ENCODE peak calls at places on chromosomes 13 and 19, in ten cellular contexts. L is glutamatergic neuron; I is uterus; U is neural crest cell; B is cardiac muscle cell; Z is tibial nerve; A is AG04449; J is CD4-positive, alpha-beta T cell; P is psoas muscle; O is osteocyte. S is an unnamed sample.

GRCh38 chr13:70183041-70183440 is 74.8 kb upstream of the KLHL1 start:
- DNase-seq in L (no peak), I (no peak), U (no peak), B (no peak), Z (no peak), A (no peak), J (no peak), P (no peak), O (no peak), S (no peak)

GRCh38 chr13:113632706-113633484 is 25.1 kb downstream of the ATP4B start:
- DNase-seq in L (peak; percentile 2), I (no peak), U (no peak), B (no peak), Z (no peak), A (no peak), J (no peak), P (no peak), O (no peak), S (no peak)

GRCh38 chr13:98242403-98242802 is 65.3 kb upstream of the RNF113B start:
- DNase-seq in L (no peak), I (no peak), U (no peak), B (no peak), Z (no peak), A (no peak), J (no peak), P (no peak), O (no peak), S (no peak)

GRCh38 chr13:23667750-23668149 is 97.5 kb downstream of the TNFRSF19 start:
- DNase-seq in L (no peak), I (no peak), U (no peak), B (no peak), Z (no peak), A (no peak), J (no peak), P (no peak), O (no peak), S (no peak)

GRCh38 chr13:39942901-39943273 is 287.4 kb downstream of the COG6 start:
- DNase-seq in L (peak; percentile 79), I (peak; percentile 42), U (peak; percentile 57), B (peak; percentile 81), Z (peak; percentile 43), A (no peak), J (peak; percentile 70), P (peak; percentile 58), O (peak; percentile 86), S (peak; percentile 70)

GRCh38 chr19:15210323-15210774 is 9.6 kb upstream of the NOTCH3 start:
- DNase-seq in L (no peak), I (no peak), U (no peak), B (no peak), Z (no peak), A (peak; percentile 28), J (no peak), P (peak; percentile 54), O (no peak), S (peak; percentile 32)

GRCh38 chr13:47168086-47168485 is 271.2 kb upstream of the HTR2A start:
- DNase-seq in L (no peak), I (no peak), U (no peak), B (no peak), Z (no peak), A (peak; percentile 21), J (no peak), P (no peak), O (no peak), S (no peak)

GRCh38 chr13:65562305-65562704 is 1667.8 kb downstream of the PCDH9 start:
- DNase-seq in L (no peak), I (no peak), U (no peak), B (no peak), Z (no peak), A (no peak), J (no peak), P (no peak), O (no peak), S (no peak)

GRCh38 chr13:101098873-101099272 is 317.4 kb downstream of the NALCN start:
- DNase-seq in L (no peak), I (no peak), U (no peak), B (no peak), Z (no peak), A (no peak), J (no peak), P (no peak), O (no peak), S (no peak)

GRCh38 chr13:51534075-51534817 is 50.0 kb upstream of the WDFY2 start:
- DNase-seq in L (no peak), I (no peak), U (no peak), B (no peak), Z (no peak), A (no peak), J (peak; percentile 29), P (peak; percentile 28), O (no peak), S (no peak)

GRCh38 chr19:18520848-18521691 is 800 bp downstream of the ELL start:
- DNase-seq in L (peak; percentile 26), I (peak; percentile 45), U (peak; percentile 33), B (peak; percentile 34), Z (no peak), A (no peak), J (no peak), P (peak; percentile 53), O (no peak), S (no peak)

GRCh38 chr13:113845055-113845454 is 18.8 kb downstream of the GAS6 start:
- DNase-seq in L (no peak), I (peak; percentile 11), U (no peak), B (no peak), Z (no peak), A (no peak), J (no peak), P (no peak), O (no peak), S (no peak)

DNA sequence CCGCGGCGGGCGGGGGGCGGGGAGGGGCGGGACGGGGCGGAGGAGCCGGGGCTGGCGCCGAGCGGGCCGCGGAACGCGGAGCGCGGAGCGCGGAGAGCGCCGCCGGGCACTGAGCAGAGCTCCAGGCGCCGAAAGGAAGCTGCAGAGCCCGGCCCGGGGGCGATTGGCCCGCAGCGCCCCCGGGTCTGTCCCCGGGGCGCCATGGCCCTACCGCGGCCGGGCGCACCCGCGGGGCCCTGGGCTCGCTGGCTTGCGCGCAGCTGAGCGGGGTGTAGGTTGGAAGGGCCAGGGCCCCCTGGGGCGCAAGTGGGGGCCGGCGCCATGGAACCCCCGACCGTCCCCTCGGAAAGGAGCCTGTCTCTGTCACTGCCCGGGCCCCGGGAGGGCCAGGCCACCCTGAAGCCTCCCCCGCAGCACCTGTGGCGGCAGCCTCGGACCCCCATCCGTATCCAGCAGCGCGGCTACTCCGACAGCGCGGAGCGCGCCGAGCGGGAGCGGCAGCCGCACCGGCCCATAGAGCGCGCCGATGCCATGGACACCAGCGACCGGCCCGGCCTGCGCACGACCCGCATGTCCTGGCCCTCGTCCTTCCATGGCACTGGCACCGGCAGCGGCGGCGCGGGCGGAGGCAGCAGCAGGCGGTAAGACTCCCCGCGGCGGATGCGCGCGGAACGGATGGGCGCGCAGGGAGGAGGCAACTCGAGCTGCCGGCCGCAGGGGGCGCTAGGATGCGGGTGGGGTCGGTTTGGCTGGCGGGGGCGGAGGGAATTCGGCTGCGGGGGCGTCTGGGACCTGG is at the start of gene PDE4A:
- DNase-seq in L (peak; percentile 81), I (no peak), U (no peak), B (peak; percentile 61), Z (no peak), A (no peak), J (peak; percentile 49), P (no peak), O (no peak), S (no peak)
- TF ChIP-seq CTCF in L (peak; percentile 79), I (no peak), U (peak; percentile 53), B (peak; percentile 46), Z (no peak), A (peak; percentile 62), J (no peak), P (peak; percentile 21), O (peak; percentile 56), S (peak; percentile 24)

GRCh38 chr13:43033038-43033437 is 9.7 kb downstream of the DNAJC15 start:
- DNase-seq in L (no peak), I (no peak), U (no peak), B (no peak), Z (no peak), A (no peak), J (no peak), P (no peak), O (no peak), S (no peak)

GRCh38 chr13:43030548-43030947 is 7.2 kb downstream of the DNAJC15 start:
- DNase-seq in L (no peak), I (no peak), U (no peak), B (no peak), Z (no peak), A (no peak), J (no peak), P (no peak), O (no peak), S (no peak)

GRCh38 chr13:43026262-43026661 is 2.9 kb downstream of the DNAJC15 start:
- DNase-seq in L (no peak), I (no peak), U (no peak), B (no peak), Z (no peak), A (no peak), J (no peak), P (no peak), O (no peak), S (no peak)

GRCh38 chr13:43036386-43037220 is 13.2 kb downstream of the DNAJC15 start:
- DNase-seq in L (no peak), I (peak; percentile 41), U (no peak), B (no peak), Z (no peak), A (no peak), J (no peak), P (no peak), O (no peak), S (no peak)

GRCh38 chr13:43031881-43032280 is 8.5 kb downstream of the DNAJC15 start:
- DNase-seq in L (no peak), I (no peak), U (no peak), B (no peak), Z (no peak), A (no peak), J (no peak), P (no peak), O (no peak), S (no peak)
- TF ChIP-seq CTCF in L (no peak), I (no peak), U (no peak), B (no peak), Z (no peak), A (no peak), J (no peak), P (no peak), O (no peak), S (no peak)

DNA sequence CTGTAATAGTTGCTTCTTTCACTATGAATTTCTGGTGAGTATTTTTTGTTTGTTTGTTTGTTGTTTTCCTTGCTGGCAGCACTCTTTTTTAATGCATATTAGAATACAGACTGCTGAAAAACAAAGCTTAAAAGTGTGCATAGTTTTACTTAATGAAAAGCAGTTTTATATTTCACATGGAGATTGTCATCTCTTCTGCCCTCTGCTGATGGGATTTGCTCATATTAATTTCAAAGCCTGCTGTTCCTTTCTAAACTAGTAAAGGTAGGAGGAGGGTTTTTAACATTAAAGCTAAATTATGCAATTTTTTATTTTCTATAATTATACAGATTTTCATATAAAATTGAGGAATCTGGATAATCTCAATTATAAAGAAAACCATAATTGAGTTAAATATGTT is 692.6 kb upstream of the SLITRK1 start:
- DNase-seq in L (no peak), I (no peak), U (no peak), B (no peak), Z (no peak), A (peak; percentile 4), J (no peak), P (no peak), O (no peak), S (no peak)
- TF ChIP-seq CTCF in L (no peak), I (no peak), U (peak; percentile 60), B (peak; percentile 41), Z (no peak), A (peak; percentile 22), J (no peak), P (no peak), O (peak; percentile 76), S (no peak)

GRCh38 chr19:57949296-57949695 is 1.8 kb upstream of the ZNF256 start:
- DNase-seq in L (no peak), I (no peak), U (no peak), B (no peak), Z (no peak), A (no peak), J (no peak), P (no peak), O (no peak), S (no peak)
- TF ChIP-seq CTCF in L (no peak), I (no peak), U (no peak), B (no peak), Z (no peak), A (no peak), J (no peak), P (no peak), O (no peak), S (no peak)

S was measured in Calu3.